ENCODE peak calls at places on chromosomes 16 and 17, in seven cellular contexts. One of them, this sample, is unnamed.
A peak's percentile ranks its signal among the peaks of the same experiment; 100 is the strongest.

GRCh38 chr16:22665048-22665797 is 148.7 kb upstream of the HS3ST2 start:
- DNase-seq in heart right ventricle: no peak
- DNase-seq in upper lobe of left lung: no peak
- DNase-seq in vagina: no peak
- DNase-seq in brain microvascular endothelial cell: no peak
- DNase-seq in astrocyte of the cerebellum: no peak
- DNase-seq in thyroid gland: no peak
- DNase-seq in this sample: no peak

GRCh38 chr17:4366312-4367063 is at the start of gene UBE2G1:
- DNase-seq in heart right ventricle: peak; percentile 99
- DNase-seq in upper lobe of left lung: peak; percentile 98
- DNase-seq in vagina: no peak
- DNase-seq in brain microvascular endothelial cell: peak; percentile 94
- DNase-seq in astrocyte of the cerebellum: peak; percentile 87
- DNase-seq in thyroid gland: peak; percentile 98
- DNase-seq in this sample: peak; percentile 97

GRCh38 chr17:38605852-38606645 is at the start of gene SRCIN1:
- DNase-seq in heart right ventricle: peak; percentile 40
- DNase-seq in upper lobe of left lung: peak; percentile 48
- DNase-seq in vagina: no peak
- DNase-seq in brain microvascular endothelial cell: no peak
- DNase-seq in astrocyte of the cerebellum: no peak
- DNase-seq in thyroid gland: peak; percentile 56
- DNase-seq in this sample: no peak

GRCh38 chr17:37338847-37339246 is 36.9 kb upstream of the C17orf78 start:
- DNase-seq in heart right ventricle: no peak
- DNase-seq in upper lobe of left lung: no peak
- DNase-seq in vagina: no peak
- DNase-seq in brain microvascular endothelial cell: no peak
- DNase-seq in astrocyte of the cerebellum: no peak
- DNase-seq in thyroid gland: no peak
- DNase-seq in this sample: no peak

GRCh38 chr17:77210331-77210730 is 69.6 kb downstream of the SEC14L1 start:
- DNase-seq in heart right ventricle: no peak
- DNase-seq in upper lobe of left lung: no peak
- DNase-seq in vagina: no peak
- DNase-seq in brain microvascular endothelial cell: no peak
- DNase-seq in astrocyte of the cerebellum: no peak
- DNase-seq in thyroid gland: no peak
- DNase-seq in this sample: no peak

GRCh38 chr17:76709077-76709950 is 1.5 kb downstream of the MXRA7 start:
- DNase-seq in heart right ventricle: peak; percentile 82
- DNase-seq in upper lobe of left lung: peak; percentile 55
- DNase-seq in vagina: no peak
- DNase-seq in brain microvascular endothelial cell: peak; percentile 97
- DNase-seq in astrocyte of the cerebellum: peak; percentile 95
- DNase-seq in thyroid gland: peak; percentile 86
- DNase-seq in this sample: no peak

GRCh38 chr17:63537991-63538692 is 12.1 kb upstream of the DCAF7 start:
- DNase-seq in heart right ventricle: no peak
- DNase-seq in upper lobe of left lung: no peak
- DNase-seq in vagina: no peak
- DNase-seq in brain microvascular endothelial cell: no peak
- DNase-seq in astrocyte of the cerebellum: no peak
- DNase-seq in thyroid gland: peak; percentile 16
- DNase-seq in this sample: peak; percentile 47

GRCh38 chr16:2364638-2365210 is 24.2 kb upstream of the ABCA3 start:
- DNase-seq in heart right ventricle: no peak
- DNase-seq in upper lobe of left lung: no peak
- DNase-seq in vagina: no peak
- DNase-seq in brain microvascular endothelial cell: no peak
- DNase-seq in astrocyte of the cerebellum: no peak
- DNase-seq in thyroid gland: no peak
- DNase-seq in this sample: no peak

GRCh38 chr16:87722590-87723223 is 43.1 kb downstream of the KLHDC4 start:
- DNase-seq in heart right ventricle: no peak
- DNase-seq in upper lobe of left lung: no peak
- DNase-seq in vagina: no peak
- DNase-seq in brain microvascular endothelial cell: no peak
- DNase-seq in astrocyte of the cerebellum: no peak
- DNase-seq in thyroid gland: no peak
- DNase-seq in this sample: no peak

GRCh38 chr16:4537376-4538066 is 1.1 kb downstream of the CDIP1 start:
- DNase-seq in heart right ventricle: peak; percentile 37
- DNase-seq in upper lobe of left lung: no peak
- DNase-seq in vagina: no peak
- DNase-seq in brain microvascular endothelial cell: no peak
- DNase-seq in astrocyte of the cerebellum: no peak
- DNase-seq in thyroid gland: peak; percentile 25
- DNase-seq in this sample: no peak

GRCh38 chr16:50363656-50364055 is 5.1 kb downstream of the BRD7 start:
- DNase-seq in heart right ventricle: no peak
- DNase-seq in upper lobe of left lung: no peak
- DNase-seq in vagina: no peak
- DNase-seq in brain microvascular endothelial cell: no peak
- DNase-seq in astrocyte of the cerebellum: no peak
- DNase-seq in thyroid gland: no peak
- DNase-seq in this sample: no peak

GRCh38 chr16:57282510-57283213 is 1.8 kb downstream of the PLLP start:
- DNase-seq in heart right ventricle: no peak
- DNase-seq in upper lobe of left lung: peak; percentile 75
- DNase-seq in vagina: no peak
- DNase-seq in brain microvascular endothelial cell: no peak
- DNase-seq in astrocyte of the cerebellum: no peak
- DNase-seq in thyroid gland: peak; percentile 32
- DNase-seq in this sample: no peak

GRCh38 chr17:57350266-57350665 is 93.9 kb downstream of the MSI2 start:
- DNase-seq in heart right ventricle: peak; percentile 40
- DNase-seq in upper lobe of left lung: no peak
- DNase-seq in vagina: no peak
- DNase-seq in brain microvascular endothelial cell: no peak
- DNase-seq in astrocyte of the cerebellum: no peak
- DNase-seq in thyroid gland: no peak
- DNase-seq in this sample: no peak

GRCh38 chr17:13925579-13925978 is 143.7 kb upstream of the COX10 start:
- DNase-seq in heart right ventricle: no peak
- DNase-seq in upper lobe of left lung: no peak
- DNase-seq in vagina: no peak
- DNase-seq in brain microvascular endothelial cell: no peak
- DNase-seq in astrocyte of the cerebellum: no peak
- DNase-seq in thyroid gland: no peak
- DNase-seq in this sample: no peak

GRCh38 chr16:30066882-30067583 is 1.5 kb downstream of the ALDOA start:
- DNase-seq in heart right ventricle: peak; percentile 56
- DNase-seq in upper lobe of left lung: no peak
- DNase-seq in vagina: no peak
- DNase-seq in brain microvascular endothelial cell: no peak
- DNase-seq in astrocyte of the cerebellum: no peak
- DNase-seq in thyroid gland: peak; percentile 21
- DNase-seq in this sample: no peak

GRCh38 chr17:4856937-4857314 is 23.8 kb downstream of the MINK1 start:
- DNase-seq in heart right ventricle: no peak
- DNase-seq in upper lobe of left lung: no peak
- DNase-seq in vagina: no peak
- DNase-seq in brain microvascular endothelial cell: no peak
- DNase-seq in astrocyte of the cerebellum: no peak
- DNase-seq in thyroid gland: no peak
- DNase-seq in this sample: no peak

GRCh38 chr17:77744268-77744988 is 214.1 kb upstream of the TNRC6C start:
- DNase-seq in heart right ventricle: peak; percentile 68
- DNase-seq in upper lobe of left lung: peak; percentile 15
- DNase-seq in vagina: no peak
- DNase-seq in brain microvascular endothelial cell: no peak
- DNase-seq in astrocyte of the cerebellum: no peak
- DNase-seq in thyroid gland: no peak
- DNase-seq in this sample: no peak

DNA sequence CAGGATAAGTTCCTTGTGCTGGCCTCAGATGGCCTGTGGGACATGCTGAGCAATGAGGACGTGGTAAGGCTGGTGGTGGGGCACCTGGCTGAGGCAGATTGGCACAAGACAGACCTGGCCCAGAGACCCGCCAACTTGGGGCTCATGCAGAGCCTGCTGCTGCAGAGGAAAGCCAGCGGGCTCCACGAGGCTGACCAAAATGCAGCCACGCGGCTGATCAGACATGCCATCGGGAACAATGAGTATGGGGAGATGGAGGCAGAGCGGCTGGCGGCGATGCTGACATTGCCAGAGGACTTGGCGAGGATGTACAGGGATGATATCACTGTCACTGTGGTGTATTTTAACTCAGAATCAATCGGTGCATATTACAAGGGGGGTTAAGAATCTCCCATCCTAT is 5.2 kb downstream of the PDP2 start:
- DNase-seq in heart right ventricle: no peak
- DNase-seq in upper lobe of left lung: no peak
- DNase-seq in vagina: no peak
- DNase-seq in brain microvascular endothelial cell: no peak
- DNase-seq in astrocyte of the cerebellum: no peak
- DNase-seq in thyroid gland: no peak
- DNase-seq in this sample: no peak
- H3K4me3 ChIP-seq in heart right ventricle: no peak overlapping the region
- H3K4me3 ChIP-seq in upper lobe of left lung: no peak overlapping the region
- H3K4me3 ChIP-seq in vagina: no peak overlapping the region
- H3K4me3 ChIP-seq in brain microvascular endothelial cell: no peak overlapping the region
- H3K4me3 ChIP-seq in astrocyte of the cerebellum: no peak overlapping the region
- H3K4me3 ChIP-seq in thyroid gland: no peak overlapping the region
- H3K4me3 ChIP-seq in this sample: no peak overlapping the region

GRCh38 chr17:49727353-49727752 is 19.6 kb upstream of the SLC35B1 start:
- DNase-seq in heart right ventricle: no peak
- DNase-seq in upper lobe of left lung: no peak
- DNase-seq in vagina: no peak
- DNase-seq in brain microvascular endothelial cell: no peak
- DNase-seq in astrocyte of the cerebellum: no peak
- DNase-seq in thyroid gland: no peak
- DNase-seq in this sample: no peak

GRCh38 chr17:49725453-49725852 is 17.7 kb upstream of the SLC35B1 start:
- DNase-seq in heart right ventricle: no peak
- DNase-seq in upper lobe of left lung: no peak
- DNase-seq in vagina: no peak
- DNase-seq in brain microvascular endothelial cell: no peak
- DNase-seq in astrocyte of the cerebellum: no peak
- DNase-seq in thyroid gland: no peak
- DNase-seq in this sample: no peak

GRCh38 chr17:49728425-49728824 is 20.7 kb upstream of the SLC35B1 start:
- DNase-seq in heart right ventricle: no peak
- DNase-seq in upper lobe of left lung: no peak
- DNase-seq in vagina: no peak
- DNase-seq in brain microvascular endothelial cell: no peak
- DNase-seq in astrocyte of the cerebellum: no peak
- DNase-seq in thyroid gland: no peak
- DNase-seq in this sample: no peak

GRCh38 chr17:49722066-49722465 is 14.3 kb upstream of the SLC35B1 start:
- DNase-seq in heart right ventricle: no peak
- DNase-seq in upper lobe of left lung: no peak
- DNase-seq in vagina: no peak
- DNase-seq in brain microvascular endothelial cell: no peak
- DNase-seq in astrocyte of the cerebellum: no peak
- DNase-seq in thyroid gland: no peak
- DNase-seq in this sample: no peak

GRCh38 chr17:49723423-49723822 is 15.7 kb upstream of the SLC35B1 start:
- DNase-seq in heart right ventricle: peak; percentile 65
- DNase-seq in upper lobe of left lung: no peak
- DNase-seq in vagina: no peak
- DNase-seq in brain microvascular endothelial cell: no peak
- DNase-seq in astrocyte of the cerebellum: no peak
- DNase-seq in thyroid gland: peak; percentile 94
- DNase-seq in this sample: peak; percentile 22
- H3K4me3 ChIP-seq in heart right ventricle: no peak overlapping the region
- H3K4me3 ChIP-seq in upper lobe of left lung: no peak overlapping the region
- H3K4me3 ChIP-seq in vagina: no peak overlapping the region
- H3K4me3 ChIP-seq in brain microvascular endothelial cell: no peak overlapping the region
- H3K4me3 ChIP-seq in astrocyte of the cerebellum: no peak overlapping the region
- H3K4me3 ChIP-seq in thyroid gland: no peak overlapping the region
- H3K4me3 ChIP-seq in this sample: peak overlapping the region; percentile 7

DNA sequence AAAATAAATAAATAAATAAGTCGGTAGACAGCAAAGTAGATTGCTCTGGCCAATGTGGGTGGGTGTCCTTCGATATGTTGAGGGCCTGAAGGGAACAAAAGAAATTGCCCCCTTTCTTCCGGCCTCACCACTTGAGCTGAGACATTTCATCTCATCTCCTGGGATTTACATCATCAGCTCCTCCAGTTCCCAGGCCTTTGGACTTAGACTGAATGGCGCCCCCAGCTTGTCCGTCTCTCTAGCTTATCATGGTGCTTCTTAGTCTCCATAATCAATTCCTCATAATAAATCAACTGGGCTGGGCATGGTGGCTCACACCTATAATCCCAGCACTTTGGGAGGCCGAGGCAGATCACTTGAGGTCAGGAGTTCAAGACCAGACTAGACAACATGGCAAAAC is 13.8 kb upstream of the HAP1 start:
- DNase-seq in heart right ventricle: no peak
- DNase-seq in upper lobe of left lung: no peak
- DNase-seq in vagina: no peak
- DNase-seq in brain microvascular endothelial cell: no peak
- DNase-seq in astrocyte of the cerebellum: no peak
- DNase-seq in thyroid gland: no peak
- DNase-seq in this sample: no peak
- H3K4me3 ChIP-seq in heart right ventricle: no peak overlapping the region
- H3K4me3 ChIP-seq in upper lobe of left lung: no peak overlapping the region
- H3K4me3 ChIP-seq in vagina: no peak overlapping the region
- H3K4me3 ChIP-seq in brain microvascular endothelial cell: no peak overlapping the region
- H3K4me3 ChIP-seq in astrocyte of the cerebellum: no peak overlapping the region
- H3K4me3 ChIP-seq in thyroid gland: no peak overlapping the region
- H3K4me3 ChIP-seq in this sample: no peak overlapping the region

DNA sequence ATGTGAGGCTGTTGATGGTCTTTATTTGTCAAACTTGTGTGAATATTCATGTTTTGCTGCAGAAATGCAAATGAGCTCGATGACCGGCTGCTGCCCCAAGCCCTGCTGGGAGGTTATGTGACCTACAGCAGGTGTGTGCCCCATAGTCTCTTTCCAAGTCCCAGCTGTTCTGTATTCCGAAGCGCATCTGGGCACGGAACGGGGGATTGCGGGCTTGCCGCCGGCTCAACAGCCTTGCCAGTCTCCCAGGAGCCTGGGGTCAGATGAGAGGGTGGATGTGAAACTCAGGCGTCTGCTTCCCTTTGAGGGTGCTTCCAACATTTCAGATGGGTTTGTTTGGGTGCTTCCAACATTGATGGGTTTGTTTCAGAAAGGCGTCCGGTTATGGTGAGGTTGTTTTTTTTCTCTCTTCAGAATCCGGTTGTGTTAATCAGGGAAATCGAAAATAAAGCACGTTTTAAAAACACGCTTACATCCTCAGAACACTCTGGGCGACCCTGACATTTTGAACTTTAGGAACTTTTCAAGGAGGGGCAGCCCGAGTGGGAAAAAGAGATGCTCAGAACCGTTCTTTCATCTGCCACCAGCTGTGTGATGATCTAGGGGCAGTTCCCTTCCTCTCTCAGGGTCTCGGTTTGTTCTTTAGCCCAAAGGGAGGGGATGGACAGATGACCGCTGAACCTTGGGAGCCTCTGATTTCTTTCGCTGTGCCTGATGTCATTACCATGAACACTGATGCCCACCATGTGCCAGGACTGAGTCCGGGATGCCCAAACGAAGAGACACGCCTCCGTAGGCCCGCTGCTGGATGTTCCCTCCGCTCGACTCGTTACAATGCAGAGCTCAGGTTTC is 47.8 kb upstream of the AMZ2 start:
- DNase-seq in heart right ventricle: no peak
- DNase-seq in upper lobe of left lung: no peak
- DNase-seq in vagina: no peak
- DNase-seq in brain microvascular endothelial cell: no peak
- DNase-seq in astrocyte of the cerebellum: no peak
- DNase-seq in thyroid gland: no peak
- DNase-seq in this sample: no peak
- H3K4me3 ChIP-seq in heart right ventricle: peak overlapping the region; percentile 23
- H3K4me3 ChIP-seq in upper lobe of left lung: peak overlapping the region; percentile 36
- H3K4me3 ChIP-seq in vagina: peak overlapping the region; percentile 34
- H3K4me3 ChIP-seq in brain microvascular endothelial cell: no peak overlapping the region
- H3K4me3 ChIP-seq in astrocyte of the cerebellum: peak overlapping the region; percentile 3
- H3K4me3 ChIP-seq in thyroid gland: no peak overlapping the region
- H3K4me3 ChIP-seq in this sample: peak overlapping the region; percentile 41

This sample was measured in breast epithelium.